ENCODE peak calls at places on chromosomes 4 and X, in nine cellular contexts. One of them, this sample, is unnamed. For H3K36me3 and H3K4me1, the result is how much of the 10 kb centered on the place peaks cover.

GRCh38 chrX:111047575-111047974 is 48.4 kb upstream of the PAK3 start:
- DNase-seq in IMR-90: no peak
- DNase-seq in psoas muscle: no peak
- DNase-seq in neural progenitor cell: no peak
- DNase-seq in A673: no peak
- DNase-seq in right lobe of liver: no peak
- DNase-seq in CD4-positive, CD25-positive, alpha-beta regulatory T cell: no peak
- DNase-seq in heart left ventricle: no peak
- DNase-seq in endodermal cell: no peak
- DNase-seq in this sample: no peak

GRCh38 chr4:140005699-140006098 is 148.3 kb downstream of the MAML3 start:
- DNase-seq in IMR-90: no peak
- DNase-seq in psoas muscle: no peak
- DNase-seq in neural progenitor cell: no peak
- DNase-seq in A673: peak
- DNase-seq in right lobe of liver: no peak
- DNase-seq in CD4-positive, CD25-positive, alpha-beta regulatory T cell: no peak
- DNase-seq in heart left ventricle: no peak
- DNase-seq in endodermal cell: no peak
- DNase-seq in this sample: no peak

GRCh38 chr4:25223770-25224375 is 10.0 kb upstream of the PI4K2B start:
- DNase-seq in IMR-90: peak
- DNase-seq in psoas muscle: no peak
- DNase-seq in neural progenitor cell: peak
- DNase-seq in A673: peak
- DNase-seq in right lobe of liver: no peak
- DNase-seq in CD4-positive, CD25-positive, alpha-beta regulatory T cell: no peak
- DNase-seq in heart left ventricle: no peak
- DNase-seq in endodermal cell: peak
- DNase-seq in this sample: peak

GRCh38 chrX:113919387-113919786 is 664.5 kb upstream of the HTR2C start:
- DNase-seq in IMR-90: no peak
- DNase-seq in psoas muscle: no peak
- DNase-seq in neural progenitor cell: no peak
- DNase-seq in A673: no peak
- DNase-seq in right lobe of liver: no peak
- DNase-seq in CD4-positive, CD25-positive, alpha-beta regulatory T cell: no peak
- DNase-seq in heart left ventricle: no peak
- DNase-seq in endodermal cell: no peak
- DNase-seq in this sample: no peak

GRCh38 chrX:111519215-111519614 is 7.8 kb downstream of the SERTM2 start:
- DNase-seq in IMR-90: peak
- DNase-seq in psoas muscle: no peak
- DNase-seq in neural progenitor cell: peak
- DNase-seq in A673: no peak
- DNase-seq in right lobe of liver: no peak
- DNase-seq in CD4-positive, CD25-positive, alpha-beta regulatory T cell: no peak
- DNase-seq in heart left ventricle: no peak
- DNase-seq in endodermal cell: no peak
- DNase-seq in this sample: no peak

GRCh38 chr4:30802622-30803323 is 82.6 kb downstream of the PCDH7 start:
- DNase-seq in IMR-90: peak
- DNase-seq in psoas muscle: no peak
- DNase-seq in neural progenitor cell: no peak
- DNase-seq in A673: peak
- DNase-seq in right lobe of liver: no peak
- DNase-seq in CD4-positive, CD25-positive, alpha-beta regulatory T cell: no peak
- DNase-seq in heart left ventricle: no peak
- DNase-seq in endodermal cell: no peak
- DNase-seq in this sample: no peak

GRCh38 chrX:45524805-45525204 is 324.1 kb upstream of the DIPK2B start:
- DNase-seq in IMR-90: no peak
- DNase-seq in psoas muscle: no peak
- DNase-seq in neural progenitor cell: no peak
- DNase-seq in A673: no peak
- DNase-seq in right lobe of liver: no peak
- DNase-seq in CD4-positive, CD25-positive, alpha-beta regulatory T cell: no peak
- DNase-seq in heart left ventricle: no peak
- DNase-seq in endodermal cell: no peak
- DNase-seq in this sample: no peak

GRCh38 chr4:338759-339097 is 1.1 kb downstream of the ZNF141 start:
- DNase-seq in IMR-90: no peak
- DNase-seq in psoas muscle: no peak
- DNase-seq in neural progenitor cell: peak
- DNase-seq in A673: no peak
- DNase-seq in right lobe of liver: no peak
- DNase-seq in CD4-positive, CD25-positive, alpha-beta regulatory T cell: no peak
- DNase-seq in heart left ventricle: no peak
- DNase-seq in endodermal cell: peak
- DNase-seq in this sample: no peak

GRCh38 chr4:37603070-37603468 is 83.1 kb downstream of the RELL1 start:
- DNase-seq in IMR-90: peak
- DNase-seq in psoas muscle: peak
- DNase-seq in neural progenitor cell: peak
- DNase-seq in A673: peak
- DNase-seq in right lobe of liver: peak
- DNase-seq in CD4-positive, CD25-positive, alpha-beta regulatory T cell: peak
- DNase-seq in heart left ventricle: peak
- DNase-seq in endodermal cell: peak
- DNase-seq in this sample: peak

GRCh38 chrX:439236-439635 is 52.5 kb upstream of the PPP2R3B start:
- DNase-seq in IMR-90: no peak
- DNase-seq in psoas muscle: peak
- DNase-seq in neural progenitor cell: no peak
- DNase-seq in A673: no peak
- DNase-seq in right lobe of liver: no peak
- DNase-seq in CD4-positive, CD25-positive, alpha-beta regulatory T cell: no peak
- DNase-seq in heart left ventricle: no peak
- DNase-seq in endodermal cell: no peak
- DNase-seq in this sample: no peak

GRCh38 chrX:65596270-65596669 is 61.7 kb upstream of the LAS1L start:
- DNase-seq in IMR-90: peak
- DNase-seq in psoas muscle: no peak
- DNase-seq in neural progenitor cell: no peak
- DNase-seq in A673: peak
- DNase-seq in right lobe of liver: no peak
- DNase-seq in CD4-positive, CD25-positive, alpha-beta regulatory T cell: peak
- DNase-seq in heart left ventricle: no peak
- DNase-seq in endodermal cell: no peak
- DNase-seq in this sample: no peak

GRCh38 chrX:101395789-101396188 is 5.0 kb downstream of the RPL36A start:
- DNase-seq in IMR-90: no peak
- DNase-seq in psoas muscle: no peak
- DNase-seq in neural progenitor cell: no peak
- DNase-seq in A673: peak
- DNase-seq in right lobe of liver: no peak
- DNase-seq in CD4-positive, CD25-positive, alpha-beta regulatory T cell: no peak
- DNase-seq in heart left ventricle: no peak
- DNase-seq in endodermal cell: no peak
- DNase-seq in this sample: no peak
- H3K36me3 ChIP-seq in IMR-90: under half
- H3K36me3 ChIP-seq in psoas muscle: under half
- H3K36me3 ChIP-seq in neural progenitor cell: under half
- H3K36me3 ChIP-seq in A673: under half
- H3K36me3 ChIP-seq in right lobe of liver: under half
- H3K36me3 ChIP-seq in CD4-positive, CD25-positive, alpha-beta regulatory T cell: under half
- H3K36me3 ChIP-seq in heart left ventricle: under half
- H3K36me3 ChIP-seq in endodermal cell: under half
- H3K36me3 ChIP-seq in this sample: under half

GRCh38 chrX:134443020-134443419 is 16.9 kb upstream of the HPRT1 start:
- DNase-seq in IMR-90: no peak
- DNase-seq in psoas muscle: no peak
- DNase-seq in neural progenitor cell: no peak
- DNase-seq in A673: no peak
- DNase-seq in right lobe of liver: no peak
- DNase-seq in CD4-positive, CD25-positive, alpha-beta regulatory T cell: no peak
- DNase-seq in heart left ventricle: no peak
- DNase-seq in endodermal cell: no peak
- DNase-seq in this sample: no peak
- H3K4me1 ChIP-seq in IMR-90: under half
- H3K4me1 ChIP-seq in psoas muscle: under half
- H3K4me1 ChIP-seq in neural progenitor cell: under half
- H3K4me1 ChIP-seq in A673: under half
- H3K4me1 ChIP-seq in right lobe of liver: under half
- H3K4me1 ChIP-seq in CD4-positive, CD25-positive, alpha-beta regulatory T cell: under half
- H3K4me1 ChIP-seq in heart left ventricle: under half
- H3K4me1 ChIP-seq in endodermal cell: under half
- H3K4me1 ChIP-seq in this sample: under half

GRCh38 chr4:184851200-184851541 is 25.4 kb upstream of the ACSL1 start:
- DNase-seq in IMR-90: no peak
- DNase-seq in psoas muscle: no peak
- DNase-seq in neural progenitor cell: no peak
- DNase-seq in A673: peak
- DNase-seq in right lobe of liver: no peak
- DNase-seq in CD4-positive, CD25-positive, alpha-beta regulatory T cell: no peak
- DNase-seq in heart left ventricle: no peak
- DNase-seq in endodermal cell: no peak
- DNase-seq in this sample: no peak

GRCh38 chr4:184850431-184851199 is 24.8 kb upstream of the ACSL1 start:
- DNase-seq in IMR-90: no peak
- DNase-seq in psoas muscle: no peak
- DNase-seq in neural progenitor cell: no peak
- DNase-seq in A673: peak
- DNase-seq in right lobe of liver: no peak
- DNase-seq in CD4-positive, CD25-positive, alpha-beta regulatory T cell: no peak
- DNase-seq in heart left ventricle: no peak
- DNase-seq in endodermal cell: no peak
- DNase-seq in this sample: no peak

GRCh38 chr4:184848510-184848909 is 22.7 kb upstream of the ACSL1 start:
- DNase-seq in IMR-90: no peak
- DNase-seq in psoas muscle: no peak
- DNase-seq in neural progenitor cell: no peak
- DNase-seq in A673: no peak
- DNase-seq in right lobe of liver: no peak
- DNase-seq in CD4-positive, CD25-positive, alpha-beta regulatory T cell: no peak
- DNase-seq in heart left ventricle: no peak
- DNase-seq in endodermal cell: no peak
- DNase-seq in this sample: no peak

GRCh38 chr4:184846531-184846930 is 20.8 kb upstream of the ACSL1 start:
- DNase-seq in IMR-90: no peak
- DNase-seq in psoas muscle: no peak
- DNase-seq in neural progenitor cell: no peak
- DNase-seq in A673: no peak
- DNase-seq in right lobe of liver: no peak
- DNase-seq in CD4-positive, CD25-positive, alpha-beta regulatory T cell: no peak
- DNase-seq in heart left ventricle: no peak
- DNase-seq in endodermal cell: no peak
- DNase-seq in this sample: no peak

DNA sequence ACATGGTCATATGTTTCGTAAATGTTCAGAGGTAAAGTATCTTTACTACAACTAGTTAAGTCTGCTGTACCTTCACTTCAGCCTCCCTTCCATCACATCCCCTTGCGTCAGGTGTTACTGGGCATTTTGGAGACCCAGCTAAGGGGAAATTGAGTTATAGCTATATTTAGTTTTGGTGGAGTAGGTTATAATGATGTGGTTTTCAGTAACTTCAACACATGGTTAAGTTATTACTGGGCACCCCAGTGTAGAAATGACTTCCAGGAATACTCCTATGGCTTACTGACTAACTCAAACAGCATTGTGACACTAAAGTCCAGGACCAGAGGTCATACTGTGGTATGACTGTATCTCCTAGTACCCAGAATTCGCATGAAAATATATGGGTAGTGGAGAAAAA is 23.4 kb upstream of the ACSL1 start:
- DNase-seq in IMR-90: no peak
- DNase-seq in psoas muscle: no peak
- DNase-seq in neural progenitor cell: no peak
- DNase-seq in A673: no peak
- DNase-seq in right lobe of liver: no peak
- DNase-seq in CD4-positive, CD25-positive, alpha-beta regulatory T cell: no peak
- DNase-seq in heart left ventricle: no peak
- DNase-seq in endodermal cell: no peak
- DNase-seq in this sample: no peak
- H3K27ac ChIP-seq in IMR-90: no peak
- H3K27ac ChIP-seq in psoas muscle: no peak
- H3K27ac ChIP-seq in neural progenitor cell: no peak
- H3K27ac ChIP-seq in A673: no peak
- H3K27ac ChIP-seq in right lobe of liver: no peak
- H3K27ac ChIP-seq in CD4-positive, CD25-positive, alpha-beta regulatory T cell: no peak
- H3K27ac ChIP-seq in heart left ventricle: peak
- H3K27ac ChIP-seq in endodermal cell: no peak
- H3K27ac ChIP-seq in this sample: no peak

GRCh38 chr4:143443728-143444127 is 69.8 kb upstream of the SMARCA5 start:
- DNase-seq in IMR-90: no peak
- DNase-seq in psoas muscle: no peak
- DNase-seq in neural progenitor cell: no peak
- DNase-seq in A673: no peak
- DNase-seq in right lobe of liver: no peak
- DNase-seq in CD4-positive, CD25-positive, alpha-beta regulatory T cell: no peak
- DNase-seq in heart left ventricle: no peak
- DNase-seq in endodermal cell: no peak
- DNase-seq in this sample: no peak
- H3K36me3 ChIP-seq in IMR-90: under half
- H3K36me3 ChIP-seq in psoas muscle: under half
- H3K36me3 ChIP-seq in neural progenitor cell: under half
- H3K36me3 ChIP-seq in A673: under half
- H3K36me3 ChIP-seq in right lobe of liver: under half
- H3K36me3 ChIP-seq in CD4-positive, CD25-positive, alpha-beta regulatory T cell: under half
- H3K36me3 ChIP-seq in heart left ventricle: under half
- H3K36me3 ChIP-seq in endodermal cell: under half
- H3K36me3 ChIP-seq in this sample: under half

This sample was measured in iPS DF 6.9.